ENCODE peak calls at places on chromosomes 16 and 17, in eight cellular contexts. M is adrenal gland, K is esophagus squamous epithelium, J is body of pancreas, L is HepG2, Y is NB4, E is uterus, C is tibial nerve. Q is an unnamed sample.

GRCh38 chr16:88318091-88318494 is 64.7 kb upstream of the ZNF469 start:
- DNase-seq in J (no peak), L (no peak), E (no peak), K (no peak), C (no peak), Y (no peak), M (no peak), Q (no peak)

GRCh38 chr16:30740364-30741251 is 7.6 kb upstream of the PHKG2 start:
- DNase-seq in M (peak; percentile 88), Y (no peak), J (peak; percentile 96), E (peak; percentile 80), L (no peak), C (peak; percentile 88), K (no peak), Q (peak; percentile 97)

GRCh38 chr16:57394444-57394843 is 10.1 kb upstream of the CCL17 start:
- DNase-seq in L (no peak), C (no peak), M (peak; percentile 34), J (peak; percentile 50), K (no peak), Y (no peak), E (no peak), Q (no peak)

GRCh38 chr16:11190585-11191565 is 65.1 kb downstream of the SOCS1 start:
- DNase-seq in K (no peak), C (no peak), Y (no peak), J (no peak), M (no peak), E (no peak), L (no peak), Q (no peak)

GRCh38 chr16:87369117-87369775 is 14.3 kb downstream of the FBXO31 start:
- DNase-seq in L (no peak), E (no peak), C (no peak), M (no peak), Y (no peak), K (no peak), J (no peak), Q (no peak)

GRCh38 chr16:83199012-83199411 is 572.2 kb downstream of the CDH13 start:
- DNase-seq in J (no peak), E (no peak), K (no peak), C (no peak), L (no peak), Y (no peak), M (no peak), Q (no peak)

GRCh38 chr17:28885363-28885762 is 12.2 kb downstream of the FLOT2 start:
- DNase-seq in J (no peak), K (no peak), M (no peak), E (no peak), C (no peak), L (no peak), Y (no peak), Q (no peak)

GRCh38 chr17:6439951-6440350 is 4.3 kb upstream of the PIMREG start:
- DNase-seq in L (peak; percentile 8), J (no peak), E (no peak), K (no peak), C (no peak), M (no peak), Y (no peak), Q (no peak)

GRCh38 chr17:67137860-67138259 is 93.5 kb downstream of the CACNG1 start:
- DNase-seq in K (no peak), M (no peak), J (no peak), L (no peak), Y (no peak), C (no peak), E (no peak), Q (no peak)

GRCh38 chr17:53722407-53722806 is 100.3 kb upstream of the KIF2B start:
- DNase-seq in K (no peak), C (no peak), E (no peak), L (no peak), Y (peak; percentile 2), J (peak; percentile 13), M (no peak), Q (no peak)

GRCh38 chr17:17937450-17937849 is 34.8 kb downstream of the TOM1L2 start:
- DNase-seq in K (no peak), M (no peak), C (no peak), Y (no peak), L (no peak), E (no peak), J (no peak), Q (no peak)

GRCh38 chr16:53829186-53829747 is 125.3 kb downstream of the FTO start:
- DNase-seq in K (no peak), C (no peak), L (no peak), J (no peak), M (no peak), Y (no peak), E (no peak), Q (no peak)

DNA sequence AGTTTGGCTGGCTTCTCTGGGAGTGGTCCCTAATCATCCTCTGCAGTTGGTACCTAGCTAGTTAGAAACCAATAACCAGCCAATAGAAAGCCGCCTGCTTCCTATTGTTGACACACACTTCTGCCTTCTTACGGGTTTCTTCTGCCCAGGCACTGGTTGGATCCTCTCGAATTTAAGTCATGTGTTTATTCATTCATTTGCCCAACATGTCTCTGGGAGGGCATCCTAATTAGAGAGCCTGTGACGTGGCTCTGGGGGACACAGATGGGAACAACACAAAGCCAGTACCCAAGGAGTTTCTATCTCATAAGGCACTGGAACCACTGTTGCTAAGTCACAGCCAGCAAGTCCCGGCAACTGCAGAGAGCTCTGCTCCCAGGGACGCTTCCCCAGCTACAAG is 300.7 kb upstream of the TNRC6C start:
- DNase-seq in K (no peak), E (no peak), Y (no peak), C (no peak), M (no peak), J (no peak), L (no peak), Q (no peak)
- H3K4me3 ChIP-seq in K (no peak overlapping the region), E (no peak overlapping the region), Y (no peak overlapping the region), C (no peak overlapping the region), M (no peak overlapping the region), J (no peak overlapping the region), L (no peak overlapping the region), Q (no peak overlapping the region)

DNA sequence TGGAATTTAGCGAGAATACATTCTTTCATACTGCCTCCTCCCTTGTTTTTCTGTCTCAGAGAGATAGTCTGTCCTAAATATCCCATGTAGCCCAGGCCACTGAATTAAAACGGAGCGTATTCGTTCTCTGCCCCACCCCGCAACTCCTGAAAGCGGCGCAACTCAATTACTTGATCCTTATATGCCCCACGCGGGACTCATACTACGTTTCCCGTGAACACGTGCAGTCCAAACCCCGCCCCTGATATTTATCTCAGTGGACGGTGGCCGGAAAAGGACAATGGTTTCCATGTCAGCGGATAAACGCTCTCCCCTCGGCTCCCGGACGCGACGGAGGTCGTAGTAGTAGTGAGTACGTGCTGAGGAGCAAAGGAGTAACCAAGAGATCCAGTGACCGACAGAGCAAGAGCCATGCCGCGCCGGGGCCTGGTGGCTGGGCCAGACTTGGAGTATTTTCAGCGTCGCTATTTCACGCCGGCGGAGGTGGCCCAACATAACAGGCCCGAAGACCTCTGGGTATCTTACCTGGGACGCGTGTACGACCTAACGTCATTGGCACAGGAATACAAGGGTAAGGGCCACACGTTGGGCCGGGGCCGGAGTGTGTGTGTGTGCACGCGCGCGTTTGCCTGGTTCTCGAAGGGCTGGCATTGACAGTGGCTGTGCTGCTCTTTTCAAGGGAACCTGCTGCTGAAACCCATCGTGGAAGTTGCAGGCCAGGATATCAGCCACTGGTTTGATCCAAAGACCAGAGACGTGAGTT is at the start of gene CYB5D1:
- DNase-seq in C (peak; percentile 99), E (peak; percentile 90), J (peak; percentile 92), Y (peak; percentile 90), K (peak; percentile 80), M (peak; percentile 94), L (peak; percentile 90), Q (peak; percentile 98)
- TF ChIP-seq POLR2A in C (peak; percentile 39), E (peak; percentile 43), J (peak; percentile 75), Y (no peak), K (peak; percentile 40), M (peak; percentile 56), L (peak; percentile 39), Q (no peak)

DNA sequence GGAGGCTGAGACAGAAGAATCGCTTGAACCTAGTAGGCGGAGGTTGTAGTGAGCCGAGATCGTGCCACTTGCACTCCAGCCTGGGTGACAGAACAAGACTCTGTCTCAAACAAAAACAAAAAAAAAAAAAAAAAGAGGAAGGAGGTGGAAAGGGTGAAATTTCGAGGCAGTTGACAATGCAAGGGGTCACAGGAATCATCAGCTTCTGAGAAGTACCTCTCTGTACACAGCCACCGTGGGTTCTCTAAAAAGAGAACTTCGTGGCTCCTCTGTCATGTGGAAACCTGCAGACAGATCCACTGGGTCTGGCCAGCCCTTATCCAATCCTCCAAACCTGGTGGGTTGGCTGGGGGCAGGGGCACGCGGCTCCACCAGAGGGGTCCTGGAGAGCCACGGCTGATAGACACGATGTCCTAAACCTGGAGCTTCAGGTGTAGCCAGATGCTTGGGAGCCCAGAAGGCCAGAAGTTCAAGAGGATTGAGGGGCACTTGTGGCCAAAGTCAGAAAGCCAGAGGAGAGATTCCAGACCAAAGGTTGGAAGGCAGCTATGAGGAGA is 554 bp upstream of the CD300LF start:
- DNase-seq in L (no peak), E (no peak), C (no peak), K (no peak), M (no peak), J (no peak), Y (peak; percentile 43), Q (no peak)
- H3K4me3 ChIP-seq in L (no peak overlapping the region), E (no peak overlapping the region), C (no peak overlapping the region), K (no peak overlapping the region), M (no peak overlapping the region), J (no peak overlapping the region), Y (no peak overlapping the region), Q (no peak overlapping the region)

GRCh38 chr17:80169784-80170500 is at the start of gene CARD14:
- DNase-seq in M (no peak), K (no peak), J (peak; percentile 40), E (no peak), C (no peak), L (no peak), Y (no peak), Q (no peak)
- TF ChIP-seq POLR2A in M (no peak), K (peak; percentile 59), J (no peak), E (no peak), C (no peak), L (no peak), Y (no peak), Q (no peak)

GRCh38 chr16:8720080-8720966 is 45.9 kb downstream of the ABAT start:
- DNase-seq in K (no peak), J (peak; percentile 63), Y (peak; percentile 22), C (no peak), M (peak; percentile 67), E (no peak), L (peak; percentile 85), Q (no peak)
- H3K4me3 ChIP-seq in K (no peak overlapping the region), J (no peak overlapping the region), Y (no peak overlapping the region), C (no peak overlapping the region), M (no peak overlapping the region), E (no peak overlapping the region), L (no peak overlapping the region), Q (no peak overlapping the region)

Q was measured in lower leg skin.